ENCODE peak calls at places on chromosomes 7 and 10, in eight cellular contexts. M is stomach, L is right lobe of liver, C is keratinocyte, I is hepatocyte, A is prostate gland, H is heart right ventricle, F is upper lobe of left lung. E is an unnamed sample. For H3K4me1, the result is how much of the 10 kb centered on the place peaks cover.

GRCh38 chr10:95810198-95810976 is 54.4 kb downstream of the ENTPD1 start:
- DNase-seq in M (no peak), L (no peak), H (no peak), A (no peak), C (no peak), I (no peak), F (no peak), E (no peak)

GRCh38 chr7:94973844-94974243 is 66.5 kb downstream of the PPP1R9A start:
- DNase-seq in A (no peak), I (no peak), H (no peak), F (no peak), C (no peak), M (no peak), L (no peak), E (no peak)

GRCh38 chr7:271266-272107 is 18.5 kb upstream of the FOXL3 start:
- DNase-seq in M (no peak), C (no peak), I (no peak), L (no peak), F (no peak), A (no peak), H (no peak), E (no peak)

GRCh38 chr10:81848931-81849330 is 26.1 kb upstream of the NRG3 start:
- DNase-seq in L (no peak), H (no peak), C (no peak), I (no peak), M (no peak), A (no peak), F (no peak), E (no peak)

GRCh38 chr10:18179901-18180300 is 39.7 kb downstream of the CACNB2 start:
- DNase-seq in C (no peak), F (no peak), I (peak), H (peak), L (no peak), A (peak), M (no peak), E (no peak)

GRCh38 chr7:51251292-51251691 is 65.3 kb downstream of the COBL start:
- DNase-seq in F (no peak), L (no peak), C (no peak), H (no peak), A (no peak), I (no peak), M (no peak), E (no peak)

GRCh38 chr10:121583258-121583657 is 15.0 kb downstream of the FGFR2 start:
- DNase-seq in C (no peak), H (no peak), F (no peak), I (no peak), M (no peak), A (no peak), L (no peak), E (no peak)

GRCh38 chr7:82323806-82324205 is 119.8 kb downstream of the CACNA2D1 start:
- DNase-seq in A (no peak), I (no peak), C (no peak), L (no peak), F (no peak), M (no peak), H (no peak), E (no peak)

GRCh38 chr10:114374141-114374791 is 30.0 kb downstream of the AFAP1L2 start:
- DNase-seq in C (no peak), L (no peak), M (no peak), F (no peak), H (peak), I (peak), A (no peak), E (no peak)

GRCh38 chr10:11381023-11381422 is 230.4 kb downstream of the USP6NL start:
- DNase-seq in A (no peak), I (no peak), L (no peak), M (no peak), C (no peak), H (no peak), F (no peak), E (no peak)

GRCh38 chr10:69456880-69457693 is 5.8 kb downstream of the TSPAN15 start:
- DNase-seq in H (no peak), C (peak), F (no peak), I (no peak), L (no peak), A (no peak), M (no peak), E (no peak)

GRCh38 chr10:127926455-127926854 is 19.6 kb downstream of the PTPRE start:
- DNase-seq in M (no peak), F (peak), L (no peak), I (no peak), A (no peak), H (no peak), C (no peak), E (no peak)

GRCh38 chr7:41930538-41931262 is 227.8 kb upstream of the INHBA start:
- DNase-seq in I (no peak), A (no peak), F (no peak), C (no peak), H (no peak), L (no peak), M (no peak), E (no peak)

GRCh38 chr7:94620703-94621118 is 35.2 kb downstream of the SGCE start:
- DNase-seq in F (peak), H (peak), L (peak), A (peak), C (peak), I (peak), M (peak), E (no peak)

GRCh38 chr7:155208681-155209477 is 88.8 kb upstream of the INSIG1 start:
- DNase-seq in M (no peak), A (no peak), C (no peak), F (no peak), H (peak), I (no peak), L (no peak), E (no peak)

GRCh38 chr10:50885097-50885859 is at the start of gene A1CF:
- DNase-seq in F (no peak), C (no peak), M (no peak), H (no peak), I (peak), L (peak), A (no peak), E (no peak)

GRCh38 chr7:107405559-107405958 is 64.3 kb upstream of the GPR22 start:
- DNase-seq in C (no peak), F (no peak), L (no peak), I (no peak), A (no peak), M (no peak), H (no peak), E (no peak)

GRCh38 chr10:35783305-35783838 is 141.3 kb upstream of the FZD8 start:
- DNase-seq in C (peak), F (no peak), H (no peak), M (no peak), A (no peak), I (no peak), L (no peak), E (no peak)

GRCh38 chr10:110444009-110444347 is 53.7 kb upstream of the DUSP5 start:
- DNase-seq in I (no peak), A (no peak), C (no peak), H (peak), F (peak), M (no peak), L (no peak), E (no peak)

GRCh38 chr10:101258179-101258885 is 29.1 kb upstream of the LBX1 start:
- DNase-seq in L (no peak), M (no peak), I (no peak), F (no peak), C (no peak), A (no peak), H (no peak), E (peak)

GRCh38 chr10:97770265-97770664 is 1.5 kb downstream of the SFRP5 start:
- DNase-seq in L (no peak), F (no peak), M (no peak), C (no peak), I (no peak), H (no peak), A (no peak), E (no peak)

GRCh38 chr7:25831901-25832411 is 320.0 kb upstream of the NFE2L3 start:
- DNase-seq in A (no peak), M (no peak), I (no peak), H (no peak), L (no peak), F (no peak), C (no peak), E (no peak)

GRCh38 chr10:1475095-1475583 is 262.2 kb downstream of the ADARB2 start:
- DNase-seq in I (no peak), C (no peak), A (no peak), L (no peak), F (no peak), H (no peak), M (no peak), E (no peak)

GRCh38 chr10:46556515-46557318 is at the start of gene GPRIN2:
- DNase-seq in L (peak), H (no peak), C (no peak), A (peak), I (peak), M (peak), F (peak), E (no peak)

GRCh38 chr7:149449897-149450296 is 11.0 kb downstream of the ZNF777 start:
- DNase-seq in H (no peak), I (no peak), C (no peak), A (no peak), M (no peak), F (no peak), L (no peak), E (no peak)

GRCh38 chr10:72740526-72740925 is 48.6 kb downstream of the MCU start:
- DNase-seq in M (peak), I (peak), F (peak), A (no peak), L (no peak), H (peak), C (no peak), E (no peak)

GRCh38 chr7:4025211-4025610 is 656.9 kb upstream of the FOXK1 start:
- DNase-seq in M (no peak), L (no peak), C (no peak), F (no peak), H (no peak), I (no peak), A (no peak), E (no peak)

GRCh38 chr10:129163536-129163935 is 303.5 kb upstream of the MGMT start:
- DNase-seq in M (no peak), I (no peak), H (no peak), L (no peak), F (no peak), A (no peak), C (no peak), E (no peak)

GRCh38 chr10:93495654-93496321 is 624 bp upstream of the CEP55 start:
- DNase-seq in A (peak), I (peak), F (peak), M (no peak), C (no peak), L (peak), H (peak), E (peak)

GRCh38 chr10:85927952-85928677 is 438.5 kb downstream of the GRID1 start:
- DNase-seq in A (no peak), I (no peak), C (peak), M (no peak), L (no peak), F (no peak), H (peak), E (no peak)

GRCh38 chr10:20963056-20963455 is 65.9 kb upstream of the NEBL start:
- DNase-seq in C (no peak), L (no peak), M (no peak), A (no peak), F (no peak), I (no peak), H (no peak), E (no peak)

GRCh38 chr10:4730998-4731397 is 95.0 kb upstream of the AKR1E2 start:
- DNase-seq in M (no peak), A (no peak), L (no peak), I (no peak), H (no peak), C (no peak), F (no peak), E (no peak)

GRCh38 chr7:19117081-19117869 is at the start of gene TWIST1:
- DNase-seq in F (no peak), H (peak), L (no peak), I (peak), C (no peak), A (no peak), M (no peak), E (no peak)

GRCh38 chr10:59434463-59435326 is 72.3 kb upstream of the FAM13C start:
- DNase-seq in C (no peak), F (no peak), I (no peak), A (no peak), M (no peak), L (no peak), H (no peak), E (no peak)

GRCh38 chr7:33937871-33938270 is 32.5 kb downstream of the BMPER start:
- DNase-seq in H (no peak), A (no peak), L (no peak), C (no peak), M (no peak), I (no peak), F (no peak), E (no peak)

GRCh38 chr7:33932221-33932620 is 26.9 kb downstream of the BMPER start:
- DNase-seq in F (no peak), L (no peak), C (no peak), A (no peak), M (no peak), I (no peak), H (no peak), E (no peak)

GRCh38 chr7:33928986-33929385 is 23.6 kb downstream of the BMPER start:
- DNase-seq in F (no peak), C (no peak), H (no peak), L (no peak), I (no peak), M (no peak), A (no peak), E (no peak)

GRCh38 chr7:33933611-33934281 is 28.4 kb downstream of the BMPER start:
- DNase-seq in A (no peak), M (no peak), I (no peak), L (no peak), H (no peak), F (no peak), C (peak), E (no peak)

GRCh38 chr7:33932832-33933468 is 27.6 kb downstream of the BMPER start:
- DNase-seq in I (peak), L (peak), C (peak), H (peak), A (peak), M (peak), F (peak), E (peak)
- TF ChIP-seq CTCF in I (peak), L (peak), C (peak), H (peak), A (peak), M (peak), F (peak), E (peak)

GRCh38 chr10:8060704-8061121 is 6.2 kb downstream of the GATA3 start:
- DNase-seq in L (no peak), M (no peak), H (no peak), A (no peak), I (no peak), F (no peak), C (no peak), E (no peak)
- H3K4me1 ChIP-seq in L (under half), M (under half), H (under half), A (under half), I (under half), F (under half), C (half or more), E (under half)

DNA sequence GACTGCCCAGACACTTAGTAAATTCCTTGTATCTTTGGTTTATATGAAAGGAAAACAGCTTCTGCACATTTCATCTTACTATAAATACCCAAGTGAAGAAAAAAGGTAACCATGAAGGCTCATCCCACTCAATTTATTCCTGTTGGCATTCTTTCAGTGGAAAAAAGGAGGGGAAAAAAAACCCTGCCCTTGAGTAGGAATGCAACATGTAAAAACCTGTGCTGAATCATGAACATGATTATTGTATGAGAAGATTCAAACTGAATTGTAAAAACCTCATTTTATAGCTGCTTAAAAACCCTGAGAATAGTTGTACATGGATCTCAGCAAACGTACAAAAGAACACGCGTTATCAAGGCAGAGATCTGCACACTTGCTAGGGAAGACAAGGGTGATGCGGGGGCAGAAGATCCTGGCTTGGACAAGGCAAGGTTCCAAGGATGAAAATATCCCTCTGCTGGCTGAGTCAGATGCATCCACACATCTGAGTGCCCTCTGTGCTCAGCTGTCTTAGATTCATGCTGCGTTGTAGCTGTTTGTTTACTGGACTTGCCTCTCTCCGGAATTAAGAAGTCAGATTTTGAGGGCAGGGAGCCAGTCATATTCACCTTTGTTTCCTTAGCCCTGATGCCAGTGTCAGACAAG is 658.2 kb downstream of the PARD3 start:
- DNase-seq in L (no peak), H (no peak), C (peak), M (no peak), F (no peak), I (peak), A (peak), E (no peak)
- TF ChIP-seq CTCF in L (no peak), H (peak), C (peak), M (no peak), F (no peak), I (no peak), A (no peak), E (no peak)

GRCh38 chr7:23469961-23470250 is 385 bp downstream of the IGF2BP3 start:
- DNase-seq in H (no peak), L (no peak), C (no peak), I (no peak), M (no peak), A (no peak), F (no peak), E (no peak)
- H3K4me1 ChIP-seq in H (under half), L (under half), C (under half), I (under half), M (half or more), A (under half), F (half or more), E (under half)

GRCh38 chr10:117860823-117861222 is 185.9 kb downstream of the RAB11FIP2 start:
- DNase-seq in F (no peak), M (no peak), C (no peak), H (no peak), A (no peak), L (no peak), I (no peak), E (peak)
- TF ChIP-seq CTCF in F (no peak), M (no peak), C (peak), H (peak), A (no peak), L (no peak), I (peak), E (peak)

GRCh38 chr7:47510192-47510591 is 71.7 kb downstream of the TNS3 start:
- DNase-seq in I (no peak), L (no peak), M (no peak), F (no peak), C (no peak), A (no peak), H (no peak), E (no peak)
- H3K4me1 ChIP-seq in I (half or more), L (under half), M (half or more), F (under half), C (under half), A (under half), H (under half), E (under half)